ENCODE peak calls at places on chromosomes 7 and 10, in ten cellular contexts. M, C, U, X, O, Q, E, V, D and N are unnamed samples.

GRCh38 chr10:48273741-48274140 is 755 bp downstream of the FRMPD2 start:
- DNase-seq in O (no peak), Q (no peak), D (no peak), M (no peak), C (peak), E (no peak), V (no peak), X (no peak), U (no peak), N (no peak)

GRCh38 chr10:112779025-112779765 is 170.9 kb upstream of the TCF7L2 start:
- DNase-seq in M (no peak), Q (no peak), V (no peak), D (no peak), E (no peak), O (no peak), U (no peak), C (peak), X (no peak), N (no peak)

GRCh38 chr10:47361293-47361692 is 13.1 kb downstream of the RBP3 start:
- DNase-seq in C (peak), E (peak), U (peak), D (no peak), O (no peak), V (peak), Q (peak), X (peak), M (no peak), N (peak)

GRCh38 chr10:76882245-76882644 is 755.4 kb downstream of the KCNMA1 start:
- DNase-seq in X (no peak), D (no peak), O (no peak), C (no peak), Q (no peak), E (no peak), U (no peak), M (peak), V (peak), N (no peak)

GRCh38 chr10:93995598-93996271 is 2.0 kb downstream of the PLCE1 start:
- DNase-seq in E (no peak), V (peak), M (no peak), O (no peak), X (no peak), C (peak), Q (no peak), U (peak), D (peak), N (no peak)

GRCh38 chr10:112360308-112361270 is 13.3 kb upstream of the ACSL5 start:
- DNase-seq in Q (no peak), X (peak), D (peak), O (no peak), U (peak), V (peak), E (no peak), C (peak), M (no peak), N (no peak)

GRCh38 chr7:1742555-1743303 is 72.7 kb downstream of the ELFN1 start:
- DNase-seq in V (peak), O (no peak), U (peak), X (peak), C (peak), E (no peak), D (no peak), Q (peak), M (no peak), N (no peak)

GRCh38 chr7:2157473-2158279 is 75.1 kb downstream of the MAD1L1 start:
- DNase-seq in X (peak), D (no peak), V (peak), M (no peak), E (no peak), C (peak), Q (peak), U (peak), O (no peak), N (no peak)

GRCh38 chr10:17077905-17078289 is 51.7 kb downstream of the CUBN start:
- DNase-seq in U (no peak), M (no peak), C (no peak), V (no peak), O (no peak), E (no peak), Q (no peak), X (no peak), D (no peak), N (no peak)

GRCh38 chr10:73239908-73240307 is 7.1 kb downstream of the DNAJC9 start:
- DNase-seq in U (no peak), C (no peak), V (no peak), X (no peak), D (no peak), O (no peak), Q (no peak), M (no peak), E (no peak), N (no peak)

GRCh38 chr7:92874567-92874966 is 38.2 kb upstream of the CDK6 start:
- DNase-seq in M (no peak), O (no peak), D (no peak), V (peak), U (peak), Q (no peak), C (no peak), E (no peak), X (peak), N (no peak)

GRCh38 chr7:87475359-87476178 is at the start of gene ABCB4:
- DNase-seq in U (no peak), Q (peak), O (no peak), M (no peak), D (no peak), E (no peak), V (peak), C (no peak), X (no peak), N (peak)

GRCh38 chr10:109062371-109062770 is 860.9 kb downstream of the XPNPEP1 start:
- DNase-seq in X (no peak), O (no peak), V (peak), U (peak), Q (peak), M (peak), C (peak), D (peak), E (no peak), N (no peak)

GRCh38 chr7:42235734-42236133 is 1.3 kb downstream of the GLI3 start:
- DNase-seq in E (no peak), C (no peak), X (no peak), V (no peak), O (no peak), M (no peak), U (no peak), D (peak), Q (peak), N (no peak)

GRCh38 chr7:81583882-81584533 is 185.8 kb downstream of the HGF start:
- DNase-seq in X (no peak), V (peak), M (no peak), E (no peak), U (no peak), O (no peak), D (no peak), C (no peak), Q (no peak), N (no peak)

GRCh38 chr10:3477683-3478082 is 305.1 kb upstream of the PITRM1 start:
- DNase-seq in Q (no peak), E (no peak), U (peak), O (no peak), C (peak), D (peak), X (peak), V (peak), M (peak), N (no peak)

GRCh38 chr7:154177584-154177983 is 125.4 kb downstream of the DPP6 start:
- DNase-seq in M (no peak), U (no peak), X (no peak), O (no peak), C (no peak), D (no peak), Q (no peak), V (no peak), E (no peak), N (no peak)

GRCh38 chr7:17456541-17456940 is 158.1 kb downstream of the AHR start:
- DNase-seq in M (no peak), Q (no peak), O (no peak), E (no peak), V (no peak), X (peak), D (no peak), U (peak), C (peak), N (no peak)

GRCh38 chr7:151420144-151420543 is 10.3 kb upstream of the WDR86 start:
- DNase-seq in E (no peak), D (no peak), C (no peak), X (no peak), Q (no peak), O (no peak), V (peak), U (peak), M (no peak), N (no peak)

GRCh38 chr10:93821051-93821772 is 63.5 kb downstream of the LGI1 start:
- DNase-seq in Q (peak), V (peak), O (no peak), D (peak), U (peak), X (peak), E (peak), M (no peak), C (peak), N (no peak)

GRCh38 chr10:72425133-72425532 is 70.4 kb upstream of the DNAJB12 start:
- DNase-seq in D (no peak), M (no peak), O (no peak), Q (peak), V (peak), E (no peak), X (no peak), U (no peak), C (no peak), N (no peak)

GRCh38 chr10:51960494-51960895 is 261.1 kb upstream of the CSTF2T start:
- DNase-seq in V (peak), C (peak), Q (peak), M (no peak), E (peak), U (peak), D (peak), O (no peak), X (peak), N (no peak)

GRCh38 chr7:11557627-11558026 is 274.4 kb downstream of the THSD7A start:
- DNase-seq in C (peak), E (peak), O (no peak), U (no peak), Q (peak), V (peak), X (peak), D (peak), M (no peak), N (no peak)

GRCh38 chr10:70928140-70928539 is 39.8 kb upstream of the PCBD1 start:
- DNase-seq in U (no peak), E (no peak), X (no peak), O (no peak), D (no peak), C (no peak), M (no peak), V (peak), Q (no peak), N (no peak)

GRCh38 chr7:21542891-21543527 is at the start of gene DNAH11:
- DNase-seq in C (peak), X (peak), D (peak), U (no peak), M (no peak), E (no peak), O (no peak), Q (peak), V (peak), N (peak)

GRCh38 chr7:124354206-124354605 is 321.3 kb upstream of the TMEM229A start:
- DNase-seq in E (no peak), O (no peak), Q (no peak), U (no peak), M (no peak), V (no peak), X (no peak), C (no peak), D (no peak), N (no peak)

GRCh38 chr10:25786181-25786580 is 147.8 kb upstream of the MYO3A start:
- DNase-seq in U (no peak), O (no peak), Q (no peak), V (peak), D (no peak), M (no peak), C (no peak), X (no peak), E (no peak), N (no peak)

GRCh38 chr10:126972622-126973414 is 67.6 kb downstream of the DOCK1 start:
- DNase-seq in V (peak), U (peak), D (peak), M (no peak), X (peak), C (no peak), Q (peak), O (no peak), E (no peak), N (no peak)

GRCh38 chr7:140275069-140275961 is 98.5 kb upstream of the KDM7A start:
- DNase-seq in V (peak), M (no peak), C (no peak), U (no peak), X (peak), Q (peak), D (no peak), E (no peak), O (no peak), N (no peak)

GRCh38 chr7:29563590-29564454 is at the start of gene PRR15:
- DNase-seq in C (peak), X (peak), E (peak), V (peak), O (no peak), U (no peak), M (no peak), Q (peak), D (peak), N (peak)

GRCh38 chr10:124180947-124181549 is 87.7 kb upstream of the CHST15 start:
- DNase-seq in E (no peak), O (no peak), V (peak), C (peak), Q (no peak), U (no peak), M (peak), D (peak), X (no peak), N (peak)

GRCh38 chr10:60955957-60956425 is 12.0 kb upstream of the RHOBTB1 start:
- DNase-seq in O (no peak), V (peak), M (no peak), Q (peak), E (no peak), X (peak), U (peak), C (peak), D (peak), N (no peak)

GRCh38 chr7:4716946-4717694 is 35.0 kb downstream of the FOXK1 start:
- DNase-seq in Q (no peak), X (no peak), O (no peak), E (no peak), U (no peak), D (no peak), M (no peak), V (no peak), C (no peak), N (no peak)

GRCh38 chr10:119942973-119943372 is 50.4 kb downstream of the SEC23IP start:
- DNase-seq in C (peak), O (no peak), V (no peak), D (no peak), Q (no peak), M (no peak), U (peak), E (no peak), X (no peak), N (no peak)

GRCh38 chr10:103547391-103547946 is 54.0 kb downstream of the NEURL1 start:
- DNase-seq in C (no peak), E (no peak), V (no peak), M (no peak), D (no peak), Q (peak), U (no peak), X (no peak), O (no peak), N (no peak)

GRCh38 chr10:2245580-2245979 is 508.3 kb upstream of the ADARB2 start:
- DNase-seq in D (no peak), M (no peak), V (no peak), C (no peak), E (no peak), Q (no peak), O (no peak), U (no peak), X (no peak), N (no peak)
- H2AFZ ChIP-seq in D (no peak), M (no peak), V (no peak), C (no peak), E (no peak), Q (no peak), O (no peak), U (peak), X (no peak), N (no peak)

GRCh38 chr7:66626236-66626957 is 2.3 kb upstream of the KCTD7 start:
- DNase-seq in O (peak), E (no peak), Q (no peak), V (no peak), M (no peak), U (peak), C (peak), X (no peak), D (peak), N (no peak)
- H2AFZ ChIP-seq in O (no peak), E (no peak), Q (no peak), V (no peak), M (no peak), U (no peak), C (no peak), X (no peak), D (no peak), N (no peak)

DNA sequence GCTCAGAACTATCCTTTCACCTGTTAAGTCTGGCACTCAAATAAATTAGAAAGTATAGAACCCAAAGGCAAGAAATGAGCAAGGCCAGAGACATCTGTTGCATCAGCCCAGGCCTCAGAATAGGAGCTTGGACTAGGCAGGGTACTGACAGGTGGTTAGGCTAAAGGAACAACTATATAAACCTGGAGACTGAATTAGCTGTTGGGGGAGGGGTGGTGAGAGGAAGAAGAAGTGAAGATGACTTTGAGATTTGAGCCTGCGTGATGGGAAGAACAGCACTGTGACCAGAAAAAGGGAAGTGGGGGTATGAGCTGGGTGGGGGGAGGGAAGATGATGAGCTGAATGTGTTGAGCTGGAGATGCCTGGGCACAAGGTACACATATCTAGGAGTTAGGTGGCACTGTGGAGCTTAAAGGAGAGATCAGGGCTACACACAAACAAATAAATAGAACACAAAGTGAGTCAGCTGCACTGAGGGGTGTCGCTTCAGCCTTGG is 244.7 kb downstream of the PTEN start:
- DNase-seq in X (no peak), M (peak), V (no peak), U (no peak), C (no peak), Q (no peak), O (no peak), E (peak), D (no peak), N (no peak)
- H2AFZ ChIP-seq in X (no peak), M (peak), V (no peak), U (no peak), C (no peak), Q (no peak), O (no peak), E (peak), D (no peak), N (peak)

DNA sequence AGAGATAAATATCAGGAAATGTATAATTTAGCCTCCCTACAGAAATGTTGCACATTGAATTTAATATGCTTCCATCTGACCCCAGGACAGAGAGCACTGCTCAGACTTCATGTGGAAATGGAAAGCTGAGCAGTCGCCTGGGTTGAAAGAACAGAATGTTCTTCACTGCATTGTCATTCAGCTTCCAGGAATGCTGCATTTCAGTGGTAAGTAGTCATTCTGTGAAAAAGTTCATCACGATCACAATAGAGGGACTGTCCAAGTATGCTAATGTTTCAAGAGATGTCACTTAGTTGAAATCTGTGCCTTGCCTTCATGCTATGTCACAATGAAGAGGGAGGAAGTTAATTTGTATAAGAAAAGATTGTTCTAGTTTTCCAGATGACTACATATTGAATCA is 147.3 kb downstream of the NRCAM start:
- DNase-seq in E (no peak), Q (no peak), V (peak), X (peak), M (no peak), U (no peak), C (no peak), D (peak), O (no peak), N (no peak)
- H2AFZ ChIP-seq in E (no peak), Q (no peak), V (no peak), X (no peak), M (no peak), U (no peak), C (no peak), D (peak), O (no peak), N (no peak)

GRCh38 chr7:127347567-127348246 is 44.8 kb downstream of the ZNF800 start:
- DNase-seq in D (peak), O (no peak), V (peak), Q (peak), X (peak), C (peak), M (no peak), E (no peak), U (peak), N (peak)
- H2AFZ ChIP-seq in D (peak), O (peak), V (peak), Q (peak), X (peak), C (peak), M (peak), E (no peak), U (peak), N (peak)

GRCh38 chr7:46450871-46451270 is 529.8 kb upstream of the IGFBP3 start:
- DNase-seq in M (no peak), E (no peak), Q (no peak), C (no peak), O (no peak), X (no peak), U (peak), V (peak), D (no peak), N (no peak)
- H2AFZ ChIP-seq in M (no peak), E (no peak), Q (no peak), C (no peak), O (no peak), X (no peak), U (peak), V (no peak), D (no peak), N (no peak)

DNA sequence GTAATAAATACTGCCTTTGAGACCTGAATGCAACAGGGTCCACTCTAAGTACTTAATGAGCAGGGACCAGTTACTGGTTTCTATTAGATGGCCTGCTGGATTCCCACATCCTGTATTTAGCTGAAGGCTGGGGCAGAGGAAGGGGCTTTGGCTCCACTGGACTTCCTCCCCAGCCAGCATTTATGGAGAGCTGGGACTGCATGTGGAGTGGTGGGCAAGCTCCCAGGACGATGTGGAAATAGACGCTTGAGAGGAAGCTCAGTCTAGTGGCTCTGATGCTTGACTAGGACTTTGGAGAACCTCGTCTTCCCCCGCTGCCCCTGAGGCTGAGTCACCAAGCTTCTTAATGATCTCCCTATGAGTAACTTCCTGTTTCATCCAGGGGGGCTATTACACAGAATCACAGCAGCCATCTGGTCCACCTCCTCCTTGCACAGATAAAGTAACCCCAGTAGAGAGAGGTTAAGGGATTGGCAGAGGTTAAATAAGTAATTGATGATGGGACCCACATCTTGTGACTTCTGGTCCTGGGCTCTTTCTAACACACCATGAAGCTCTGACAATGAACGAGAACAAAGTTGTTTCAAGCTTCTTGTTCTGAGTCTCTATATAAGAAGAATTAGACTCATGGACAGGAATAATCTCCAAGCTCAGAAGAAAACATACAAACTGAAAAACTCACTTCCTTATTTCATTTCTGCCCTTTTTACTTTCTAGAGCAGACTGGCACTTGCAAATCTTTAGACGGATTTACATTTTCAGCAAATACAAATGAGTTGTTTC is 126.2 kb downstream of the PRPF18 start:
- DNase-seq in X (peak), V (peak), E (peak), C (peak), M (peak), O (no peak), D (peak), U (peak), Q (peak), N (no peak)
- H2AFZ ChIP-seq in X (no peak), V (no peak), E (peak), C (no peak), M (peak), O (no peak), D (no peak), U (peak), Q (no peak), N (no peak)